ENCODE peak calls at places on chromosomes 11 and 22, in six cellular contexts. One of them, this sample, is unnamed.

GRCh38 chr11:77473801-77474508 is at the start of gene PAK1:
- DNase-seq in mammary epithelial cell: peak
- DNase-seq in tibial artery: peak
- DNase-seq in right atrium auricular region: peak
- DNase-seq in CD8-positive, alpha-beta memory T cell: peak
- DNase-seq in naive thymus-derived CD4-positive, alpha-beta T cell: peak
- DNase-seq in this sample: no peak

GRCh38 chr11:15775051-15775541 is 581.2 kb downstream of the SOX6 start:
- DNase-seq in mammary epithelial cell: no peak
- DNase-seq in tibial artery: no peak
- DNase-seq in right atrium auricular region: no peak
- DNase-seq in CD8-positive, alpha-beta memory T cell: no peak
- DNase-seq in naive thymus-derived CD4-positive, alpha-beta T cell: no peak
- DNase-seq in this sample: no peak

GRCh38 chr11:126583101-126583500 is 227.6 kb downstream of the ST3GAL4 start:
- DNase-seq in mammary epithelial cell: no peak
- DNase-seq in tibial artery: no peak
- DNase-seq in right atrium auricular region: no peak
- DNase-seq in CD8-positive, alpha-beta memory T cell: no peak
- DNase-seq in naive thymus-derived CD4-positive, alpha-beta T cell: no peak
- DNase-seq in this sample: no peak

GRCh38 chr11:120337896-120338840 is 2.0 kb downstream of the ARHGEF12 start:
- DNase-seq in mammary epithelial cell: no peak
- DNase-seq in tibial artery: no peak
- DNase-seq in right atrium auricular region: no peak
- DNase-seq in CD8-positive, alpha-beta memory T cell: no peak
- DNase-seq in naive thymus-derived CD4-positive, alpha-beta T cell: no peak
- DNase-seq in this sample: no peak

GRCh38 chr22:31764785-31765184 is 11.0 kb downstream of the DEPDC5 start:
- DNase-seq in mammary epithelial cell: no peak
- DNase-seq in tibial artery: no peak
- DNase-seq in right atrium auricular region: no peak
- DNase-seq in CD8-positive, alpha-beta memory T cell: no peak
- DNase-seq in naive thymus-derived CD4-positive, alpha-beta T cell: no peak
- DNase-seq in this sample: no peak

GRCh38 chr11:3849297-3849874 is 6.1 kb upstream of the STIM1 start:
- DNase-seq in mammary epithelial cell: peak
- DNase-seq in tibial artery: no peak
- DNase-seq in right atrium auricular region: no peak
- DNase-seq in CD8-positive, alpha-beta memory T cell: peak
- DNase-seq in naive thymus-derived CD4-positive, alpha-beta T cell: peak
- DNase-seq in this sample: no peak

GRCh38 chr11:1075341-1075911 is 752 bp downstream of the MUC2 start:
- DNase-seq in mammary epithelial cell: no peak
- DNase-seq in tibial artery: peak
- DNase-seq in right atrium auricular region: no peak
- DNase-seq in CD8-positive, alpha-beta memory T cell: no peak
- DNase-seq in naive thymus-derived CD4-positive, alpha-beta T cell: no peak
- DNase-seq in this sample: no peak

GRCh38 chr11:70596091-70596490 is 197.8 kb downstream of the CTTN start:
- DNase-seq in mammary epithelial cell: no peak
- DNase-seq in tibial artery: no peak
- DNase-seq in right atrium auricular region: no peak
- DNase-seq in CD8-positive, alpha-beta memory T cell: no peak
- DNase-seq in naive thymus-derived CD4-positive, alpha-beta T cell: no peak
- DNase-seq in this sample: no peak

GRCh38 chr11:76588455-76589325 is 81.9 kb downstream of the LRRC32 start:
- DNase-seq in mammary epithelial cell: peak
- DNase-seq in tibial artery: no peak
- DNase-seq in right atrium auricular region: peak
- DNase-seq in CD8-positive, alpha-beta memory T cell: no peak
- DNase-seq in naive thymus-derived CD4-positive, alpha-beta T cell: no peak
- DNase-seq in this sample: no peak

GRCh38 chr11:119863811-119864601 is 135.0 kb upstream of the NECTIN1 start:
- DNase-seq in mammary epithelial cell: no peak
- DNase-seq in tibial artery: no peak
- DNase-seq in right atrium auricular region: no peak
- DNase-seq in CD8-positive, alpha-beta memory T cell: no peak
- DNase-seq in naive thymus-derived CD4-positive, alpha-beta T cell: no peak
- DNase-seq in this sample: no peak

GRCh38 chr11:122202161-122202950 is 86.3 kb upstream of the BLID start:
- DNase-seq in mammary epithelial cell: peak
- DNase-seq in tibial artery: peak
- DNase-seq in right atrium auricular region: no peak
- DNase-seq in CD8-positive, alpha-beta memory T cell: no peak
- DNase-seq in naive thymus-derived CD4-positive, alpha-beta T cell: no peak
- DNase-seq in this sample: no peak

GRCh38 chr22:28279888-28280287 is 360.8 kb upstream of the PITPNB start:
- DNase-seq in mammary epithelial cell: no peak
- DNase-seq in tibial artery: no peak
- DNase-seq in right atrium auricular region: no peak
- DNase-seq in CD8-positive, alpha-beta memory T cell: no peak
- DNase-seq in naive thymus-derived CD4-positive, alpha-beta T cell: no peak
- DNase-seq in this sample: no peak

GRCh38 chr22:17266261-17266971 is 47.2 kb upstream of the ADA2 start:
- DNase-seq in mammary epithelial cell: no peak
- DNase-seq in tibial artery: no peak
- DNase-seq in right atrium auricular region: no peak
- DNase-seq in CD8-positive, alpha-beta memory T cell: peak
- DNase-seq in naive thymus-derived CD4-positive, alpha-beta T cell: peak
- DNase-seq in this sample: peak

GRCh38 chr11:69909561-69910518 is 90.6 kb upstream of the FGF3 start:
- DNase-seq in mammary epithelial cell: no peak
- DNase-seq in tibial artery: no peak
- DNase-seq in right atrium auricular region: no peak
- DNase-seq in CD8-positive, alpha-beta memory T cell: no peak
- DNase-seq in naive thymus-derived CD4-positive, alpha-beta T cell: no peak
- DNase-seq in this sample: no peak

GRCh38 chr11:132106336-132106982 is 736.0 kb downstream of the NTM start:
- DNase-seq in mammary epithelial cell: peak
- DNase-seq in tibial artery: no peak
- DNase-seq in right atrium auricular region: no peak
- DNase-seq in CD8-positive, alpha-beta memory T cell: no peak
- DNase-seq in naive thymus-derived CD4-positive, alpha-beta T cell: no peak
- DNase-seq in this sample: no peak

GRCh38 chr11:75809991-75810390 is 5.0 kb upstream of the UVRAG start:
- DNase-seq in mammary epithelial cell: no peak
- DNase-seq in tibial artery: no peak
- DNase-seq in right atrium auricular region: no peak
- DNase-seq in CD8-positive, alpha-beta memory T cell: no peak
- DNase-seq in naive thymus-derived CD4-positive, alpha-beta T cell: no peak
- DNase-seq in this sample: no peak

GRCh38 chr11:3091846-3092602 is 34.8 kb upstream of the CARS1 start:
- DNase-seq in mammary epithelial cell: peak
- DNase-seq in tibial artery: no peak
- DNase-seq in right atrium auricular region: no peak
- DNase-seq in CD8-positive, alpha-beta memory T cell: peak
- DNase-seq in naive thymus-derived CD4-positive, alpha-beta T cell: peak
- DNase-seq in this sample: no peak

DNA sequence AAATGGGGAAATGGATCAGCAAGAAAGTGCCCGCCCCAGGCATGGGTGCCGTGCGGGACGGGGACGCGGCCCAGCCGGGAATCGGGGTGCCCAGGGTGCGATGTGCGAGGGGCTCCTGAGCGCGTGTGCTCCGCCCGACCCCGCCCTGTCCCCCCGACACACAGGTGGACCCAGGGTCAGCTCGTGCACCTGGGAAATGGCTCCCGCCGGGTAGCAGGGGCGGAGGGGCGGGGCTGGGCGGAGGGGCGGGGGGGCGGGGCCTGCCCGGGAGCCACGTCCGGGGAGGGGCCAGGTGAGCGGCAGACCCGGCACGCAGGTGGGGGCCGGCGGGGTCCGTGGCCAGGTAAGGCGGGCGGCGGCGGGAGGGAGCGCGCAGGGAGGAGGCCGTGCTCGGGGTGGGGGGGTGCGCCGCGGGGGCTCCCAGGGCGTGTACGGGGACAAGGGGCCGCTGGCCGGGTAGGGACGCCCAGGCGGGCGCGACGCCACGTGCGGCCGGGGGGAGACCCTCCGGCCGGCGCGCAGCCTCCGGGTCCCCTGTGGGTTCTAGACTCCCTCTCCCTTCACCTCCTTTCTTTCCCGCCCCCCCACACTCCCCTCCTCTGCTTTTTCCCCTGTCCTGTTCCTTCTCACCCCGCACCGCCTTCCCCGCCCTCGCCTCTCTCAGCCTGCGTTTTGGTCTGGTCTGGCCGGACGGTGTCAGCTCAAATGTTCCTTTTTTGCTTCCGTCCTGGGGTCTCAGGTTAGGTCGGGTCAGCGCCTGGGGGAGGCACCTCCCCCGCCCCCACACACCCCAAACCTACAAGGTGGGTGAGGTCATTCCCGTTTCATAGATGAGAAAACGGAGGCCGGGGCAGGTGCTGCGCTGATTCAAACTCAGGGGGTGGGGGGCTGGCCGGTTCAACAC is at the start of gene ARHGAP8:
- DNase-seq in mammary epithelial cell: no peak
- DNase-seq in tibial artery: no peak
- DNase-seq in right atrium auricular region: no peak
- DNase-seq in CD8-positive, alpha-beta memory T cell: peak
- DNase-seq in naive thymus-derived CD4-positive, alpha-beta T cell: no peak
- DNase-seq in this sample: no peak
- H3K4me3 ChIP-seq in mammary epithelial cell: peak
- H3K4me3 ChIP-seq in tibial artery: no peak
- H3K4me3 ChIP-seq in right atrium auricular region: peak
- H3K4me3 ChIP-seq in CD8-positive, alpha-beta memory T cell: no peak
- H3K4me3 ChIP-seq in naive thymus-derived CD4-positive, alpha-beta T cell: peak
- H3K4me3 ChIP-seq in this sample: no peak

GRCh38 chr11:9462172-9462799 is 1.5 kb downstream of the ZNF143 start:
- DNase-seq in mammary epithelial cell: peak
- DNase-seq in tibial artery: no peak
- DNase-seq in right atrium auricular region: no peak
- DNase-seq in CD8-positive, alpha-beta memory T cell: no peak
- DNase-seq in naive thymus-derived CD4-positive, alpha-beta T cell: no peak
- DNase-seq in this sample: no peak

GRCh38 chr11:9460322-9461067 is at the start of gene ZNF143:
- DNase-seq in mammary epithelial cell: peak
- DNase-seq in tibial artery: peak
- DNase-seq in right atrium auricular region: peak
- DNase-seq in CD8-positive, alpha-beta memory T cell: peak
- DNase-seq in naive thymus-derived CD4-positive, alpha-beta T cell: peak
- DNase-seq in this sample: peak

GRCh38 chr11:9461068-9461759 is 402 bp downstream of the ZNF143 start:
- DNase-seq in mammary epithelial cell: peak
- DNase-seq in tibial artery: peak
- DNase-seq in right atrium auricular region: peak
- DNase-seq in CD8-positive, alpha-beta memory T cell: peak
- DNase-seq in naive thymus-derived CD4-positive, alpha-beta T cell: no peak
- DNase-seq in this sample: no peak

GRCh38 chr11:9461760-9462134 is 935 bp downstream of the ZNF143 start:
- DNase-seq in mammary epithelial cell: peak
- DNase-seq in tibial artery: no peak
- DNase-seq in right atrium auricular region: no peak
- DNase-seq in CD8-positive, alpha-beta memory T cell: no peak
- DNase-seq in naive thymus-derived CD4-positive, alpha-beta T cell: peak
- DNase-seq in this sample: no peak

GRCh38 chr11:9462806-9463537 is 2.2 kb downstream of the ZNF143 start:
- DNase-seq in mammary epithelial cell: peak
- DNase-seq in tibial artery: no peak
- DNase-seq in right atrium auricular region: no peak
- DNase-seq in CD8-positive, alpha-beta memory T cell: no peak
- DNase-seq in naive thymus-derived CD4-positive, alpha-beta T cell: no peak
- DNase-seq in this sample: no peak
- H3K4me3 ChIP-seq in mammary epithelial cell: no peak
- H3K4me3 ChIP-seq in tibial artery: no peak
- H3K4me3 ChIP-seq in right atrium auricular region: no peak
- H3K4me3 ChIP-seq in CD8-positive, alpha-beta memory T cell: no peak
- H3K4me3 ChIP-seq in naive thymus-derived CD4-positive, alpha-beta T cell: no peak
- H3K4me3 ChIP-seq in this sample: peak

DNA sequence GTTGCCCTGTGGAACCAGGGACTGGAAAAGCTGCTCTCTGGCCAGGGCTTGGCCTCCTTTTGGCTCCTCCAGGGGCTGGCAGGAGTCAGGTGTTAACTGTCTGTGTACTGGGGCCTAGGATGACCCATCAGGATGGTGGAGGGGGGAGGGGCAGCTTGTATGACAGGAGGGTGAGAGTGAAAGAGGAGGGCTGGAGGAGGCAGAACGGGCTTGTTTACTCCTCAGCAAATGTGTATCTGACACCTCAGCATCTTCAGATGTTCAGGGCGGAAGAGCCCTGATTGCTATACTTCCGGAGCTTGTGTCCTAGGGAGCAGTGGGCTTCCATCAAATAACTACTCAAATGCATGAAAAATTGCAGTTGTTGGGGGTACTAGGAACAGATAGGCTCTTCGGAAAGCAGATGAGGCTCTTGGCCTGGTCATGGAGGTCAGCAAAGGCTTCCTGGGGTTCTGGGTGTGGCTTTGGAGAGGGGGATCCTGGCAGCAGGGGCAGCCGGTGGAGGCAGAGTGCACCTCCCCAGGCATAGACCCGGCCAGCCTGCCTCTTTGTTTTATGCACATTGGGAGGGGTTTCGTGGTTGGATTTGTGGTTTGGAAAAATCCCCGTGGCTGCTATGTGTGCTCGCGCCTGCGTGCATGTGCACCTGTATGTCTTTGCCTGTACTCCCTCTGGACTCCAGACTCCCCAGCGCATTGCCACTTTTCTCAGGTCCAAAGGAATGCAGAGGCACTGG is 31.2 kb downstream of the CD82 start:
- DNase-seq in mammary epithelial cell: peak
- DNase-seq in tibial artery: no peak
- DNase-seq in right atrium auricular region: no peak
- DNase-seq in CD8-positive, alpha-beta memory T cell: peak
- DNase-seq in naive thymus-derived CD4-positive, alpha-beta T cell: peak
- DNase-seq in this sample: no peak
- H3K4me3 ChIP-seq in mammary epithelial cell: no peak
- H3K4me3 ChIP-seq in tibial artery: no peak
- H3K4me3 ChIP-seq in right atrium auricular region: no peak
- H3K4me3 ChIP-seq in CD8-positive, alpha-beta memory T cell: peak
- H3K4me3 ChIP-seq in naive thymus-derived CD4-positive, alpha-beta T cell: peak
- H3K4me3 ChIP-seq in this sample: no peak

DNA sequence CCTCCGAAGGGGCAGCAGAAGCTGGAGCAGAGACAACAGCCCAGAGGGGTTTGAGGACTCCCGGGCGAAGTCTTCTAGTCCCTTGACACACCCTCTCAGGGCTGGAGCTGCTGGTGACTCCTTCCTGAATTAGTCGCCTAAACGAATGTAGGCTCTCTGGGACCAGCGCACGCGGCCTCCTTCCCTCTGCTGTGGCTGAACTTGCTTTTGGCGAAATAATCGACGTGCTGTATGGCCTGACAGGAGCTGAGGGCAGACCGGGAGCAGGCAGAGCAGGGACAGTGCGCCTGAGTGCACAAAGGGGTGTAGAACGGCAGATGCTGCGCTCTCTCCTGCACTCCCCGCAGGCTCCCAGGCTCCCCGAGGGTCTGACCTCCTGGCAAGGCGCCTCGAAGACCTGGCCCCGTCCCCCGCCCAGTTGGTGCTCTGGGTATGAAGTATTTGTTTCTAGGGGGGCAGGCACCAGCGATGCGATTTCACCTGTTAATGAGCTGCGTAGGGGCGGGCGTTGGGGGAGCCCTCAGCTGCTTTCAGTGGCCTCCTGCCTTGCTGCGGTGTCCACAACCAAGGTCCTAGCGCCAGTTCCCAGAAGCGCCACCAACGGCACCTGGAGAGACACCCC is 5.3 kb downstream of the SLC17A6 start:
- DNase-seq in mammary epithelial cell: no peak
- DNase-seq in tibial artery: no peak
- DNase-seq in right atrium auricular region: no peak
- DNase-seq in CD8-positive, alpha-beta memory T cell: no peak
- DNase-seq in naive thymus-derived CD4-positive, alpha-beta T cell: no peak
- DNase-seq in this sample: no peak
- H3K4me3 ChIP-seq in mammary epithelial cell: no peak
- H3K4me3 ChIP-seq in tibial artery: no peak
- H3K4me3 ChIP-seq in right atrium auricular region: no peak
- H3K4me3 ChIP-seq in CD8-positive, alpha-beta memory T cell: no peak
- H3K4me3 ChIP-seq in naive thymus-derived CD4-positive, alpha-beta T cell: no peak
- H3K4me3 ChIP-seq in this sample: no peak

GRCh38 chr22:20435436-20436308 is 2.0 kb downstream of the SCARF2 start:
- DNase-seq in mammary epithelial cell: no peak
- DNase-seq in tibial artery: peak
- DNase-seq in right atrium auricular region: no peak
- DNase-seq in CD8-positive, alpha-beta memory T cell: no peak
- DNase-seq in naive thymus-derived CD4-positive, alpha-beta T cell: no peak
- DNase-seq in this sample: no peak
- H3K4me3 ChIP-seq in mammary epithelial cell: no peak
- H3K4me3 ChIP-seq in tibial artery: peak
- H3K4me3 ChIP-seq in right atrium auricular region: peak
- H3K4me3 ChIP-seq in CD8-positive, alpha-beta memory T cell: no peak
- H3K4me3 ChIP-seq in naive thymus-derived CD4-positive, alpha-beta T cell: no peak
- H3K4me3 ChIP-seq in this sample: peak